ENCODE peak calls at places on chromosomes 7 and 10, in eight cellular contexts. One of them, this sample, is unnamed.

GRCh38 chr7:141700848-141701371 is 1.1 kb downstream of the DENND11 start:
- DNase-seq in GM03348: peak
- DNase-seq in SK-MEL-5: no peak
- DNase-seq in anterior cingulate cortex: no peak
- DNase-seq in coronary artery: no peak
- DNase-seq in Panc1: no peak
- DNase-seq in nephron progenitor cell: peak
- DNase-seq in neural crest cell: no peak
- DNase-seq in this sample: peak

GRCh38 chr10:124928084-124928483 is 13.8 kb upstream of the ZRANB1 start:
- DNase-seq in GM03348: no peak
- DNase-seq in nephron progenitor cell: no peak
- DNase-seq in SK-MEL-5: no peak
- DNase-seq in neural crest cell: no peak
- DNase-seq in Panc1: no peak
- DNase-seq in coronary artery: no peak
- DNase-seq in anterior cingulate cortex: no peak
- DNase-seq in this sample: peak

GRCh38 chr7:10579561-10579960 is 394.1 kb upstream of the PHF14 start:
- DNase-seq in SK-MEL-5: no peak
- DNase-seq in coronary artery: no peak
- DNase-seq in nephron progenitor cell: no peak
- DNase-seq in neural crest cell: no peak
- DNase-seq in Panc1: no peak
- DNase-seq in anterior cingulate cortex: no peak
- DNase-seq in GM03348: no peak
- DNase-seq in this sample: no peak

GRCh38 chr10:103802081-103802480 is 53.3 kb downstream of the SH3PXD2A start:
- DNase-seq in SK-MEL-5: no peak
- DNase-seq in Panc1: no peak
- DNase-seq in neural crest cell: no peak
- DNase-seq in anterior cingulate cortex: no peak
- DNase-seq in nephron progenitor cell: no peak
- DNase-seq in GM03348: no peak
- DNase-seq in coronary artery: no peak
- DNase-seq in this sample: no peak

GRCh38 chr7:128113839-128114238 is 82.6 kb upstream of the LRRC4 start:
- DNase-seq in coronary artery: peak
- DNase-seq in anterior cingulate cortex: no peak
- DNase-seq in SK-MEL-5: no peak
- DNase-seq in Panc1: no peak
- DNase-seq in GM03348: no peak
- DNase-seq in nephron progenitor cell: no peak
- DNase-seq in neural crest cell: no peak
- DNase-seq in this sample: no peak

GRCh38 chr10:477620-478019 is 211.8 kb downstream of the DIP2C start:
- DNase-seq in anterior cingulate cortex: no peak
- DNase-seq in coronary artery: no peak
- DNase-seq in neural crest cell: no peak
- DNase-seq in Panc1: no peak
- DNase-seq in nephron progenitor cell: no peak
- DNase-seq in GM03348: no peak
- DNase-seq in SK-MEL-5: no peak
- DNase-seq in this sample: no peak

GRCh38 chr7:4951903-4952636 is 6.9 kb downstream of the MMD2 start:
- DNase-seq in neural crest cell: no peak
- DNase-seq in GM03348: peak
- DNase-seq in SK-MEL-5: peak
- DNase-seq in nephron progenitor cell: peak
- DNase-seq in coronary artery: no peak
- DNase-seq in anterior cingulate cortex: no peak
- DNase-seq in Panc1: no peak
- DNase-seq in this sample: peak

GRCh38 chr7:69919712-69920111 is 321.4 kb downstream of the AUTS2 start:
- DNase-seq in nephron progenitor cell: no peak
- DNase-seq in Panc1: no peak
- DNase-seq in coronary artery: no peak
- DNase-seq in anterior cingulate cortex: no peak
- DNase-seq in neural crest cell: no peak
- DNase-seq in SK-MEL-5: no peak
- DNase-seq in GM03348: no peak
- DNase-seq in this sample: no peak

GRCh38 chr10:118045842-118046490 is 775 bp downstream of the RAB11FIP2 start:
- DNase-seq in GM03348: peak
- DNase-seq in neural crest cell: no peak
- DNase-seq in Panc1: peak
- DNase-seq in anterior cingulate cortex: peak
- DNase-seq in SK-MEL-5: peak
- DNase-seq in coronary artery: peak
- DNase-seq in nephron progenitor cell: no peak
- DNase-seq in this sample: peak

GRCh38 chr7:1842321-1843221 is 172.5 kb downstream of the ELFN1 start:
- DNase-seq in anterior cingulate cortex: no peak
- DNase-seq in SK-MEL-5: no peak
- DNase-seq in neural crest cell: no peak
- DNase-seq in GM03348: no peak
- DNase-seq in coronary artery: peak
- DNase-seq in nephron progenitor cell: peak
- DNase-seq in Panc1: no peak
- DNase-seq in this sample: peak

GRCh38 chr7:27999829-28000228 is 180.8 kb downstream of the JAZF1 start:
- DNase-seq in neural crest cell: no peak
- DNase-seq in SK-MEL-5: no peak
- DNase-seq in Panc1: no peak
- DNase-seq in anterior cingulate cortex: no peak
- DNase-seq in GM03348: no peak
- DNase-seq in nephron progenitor cell: no peak
- DNase-seq in coronary artery: no peak
- DNase-seq in this sample: no peak

GRCh38 chr10:71193516-71193915 is 18.9 kb upstream of the UNC5B start:
- DNase-seq in Panc1: no peak
- DNase-seq in GM03348: no peak
- DNase-seq in coronary artery: peak
- DNase-seq in SK-MEL-5: no peak
- DNase-seq in neural crest cell: no peak
- DNase-seq in nephron progenitor cell: no peak
- DNase-seq in anterior cingulate cortex: no peak
- DNase-seq in this sample: no peak

GRCh38 chr10:96830511-96831199 is 1.4 kb upstream of the LCOR start:
- DNase-seq in neural crest cell: peak
- DNase-seq in GM03348: peak
- DNase-seq in Panc1: peak
- DNase-seq in nephron progenitor cell: peak
- DNase-seq in coronary artery: no peak
- DNase-seq in anterior cingulate cortex: no peak
- DNase-seq in SK-MEL-5: peak
- DNase-seq in this sample: peak

GRCh38 chr7:115356139-115356746 is 434.3 kb downstream of the MDFIC start:
- DNase-seq in GM03348: peak
- DNase-seq in anterior cingulate cortex: no peak
- DNase-seq in Panc1: no peak
- DNase-seq in neural crest cell: no peak
- DNase-seq in nephron progenitor cell: no peak
- DNase-seq in SK-MEL-5: peak
- DNase-seq in coronary artery: no peak
- DNase-seq in this sample: no peak

GRCh38 chr7:37669818-37670217 is 13.7 kb upstream of the GPR141 start:
- DNase-seq in Panc1: no peak
- DNase-seq in neural crest cell: no peak
- DNase-seq in SK-MEL-5: no peak
- DNase-seq in anterior cingulate cortex: no peak
- DNase-seq in GM03348: no peak
- DNase-seq in coronary artery: no peak
- DNase-seq in nephron progenitor cell: no peak
- DNase-seq in this sample: no peak

GRCh38 chr7:154879629-154880028 is 123.3 kb downstream of the PAXIP1 start:
- DNase-seq in coronary artery: no peak
- DNase-seq in SK-MEL-5: no peak
- DNase-seq in nephron progenitor cell: no peak
- DNase-seq in anterior cingulate cortex: no peak
- DNase-seq in neural crest cell: no peak
- DNase-seq in GM03348: no peak
- DNase-seq in Panc1: no peak
- DNase-seq in this sample: peak

GRCh38 chr10:87038286-87038717 is 18.2 kb downstream of the FAM25A start:
- DNase-seq in GM03348: no peak
- DNase-seq in coronary artery: no peak
- DNase-seq in neural crest cell: no peak
- DNase-seq in anterior cingulate cortex: no peak
- DNase-seq in nephron progenitor cell: no peak
- DNase-seq in SK-MEL-5: no peak
- DNase-seq in Panc1: no peak
- DNase-seq in this sample: no peak

GRCh38 chr10:114405011-114405350 is 679 bp upstream of the AFAP1L2 start:
- DNase-seq in SK-MEL-5: no peak
- DNase-seq in anterior cingulate cortex: no peak
- DNase-seq in neural crest cell: no peak
- DNase-seq in GM03348: no peak
- DNase-seq in Panc1: no peak
- DNase-seq in coronary artery: no peak
- DNase-seq in nephron progenitor cell: no peak
- DNase-seq in this sample: no peak

GRCh38 chr10:46547331-46547880 is 9.1 kb downstream of the GPRIN2 start:
- DNase-seq in coronary artery: peak
- DNase-seq in GM03348: no peak
- DNase-seq in nephron progenitor cell: peak
- DNase-seq in Panc1: no peak
- DNase-seq in anterior cingulate cortex: no peak
- DNase-seq in SK-MEL-5: no peak
- DNase-seq in neural crest cell: no peak
- DNase-seq in this sample: peak

GRCh38 chr7:43113622-43114450 is 1.4 kb downstream of the HECW1 start:
- DNase-seq in nephron progenitor cell: no peak
- DNase-seq in Panc1: no peak
- DNase-seq in neural crest cell: no peak
- DNase-seq in anterior cingulate cortex: no peak
- DNase-seq in coronary artery: no peak
- DNase-seq in SK-MEL-5: no peak
- DNase-seq in GM03348: peak
- DNase-seq in this sample: no peak

GRCh38 chr7:107966701-107967100 is 36.3 kb downstream of the LAMB1 start:
- DNase-seq in GM03348: peak
- DNase-seq in neural crest cell: no peak
- DNase-seq in Panc1: peak
- DNase-seq in anterior cingulate cortex: no peak
- DNase-seq in nephron progenitor cell: no peak
- DNase-seq in coronary artery: no peak
- DNase-seq in SK-MEL-5: peak
- DNase-seq in this sample: peak

GRCh38 chr7:147411011-147411614 is 1179.5 kb upstream of the C7orf33 start:
- DNase-seq in anterior cingulate cortex: no peak
- DNase-seq in neural crest cell: no peak
- DNase-seq in Panc1: no peak
- DNase-seq in GM03348: peak
- DNase-seq in coronary artery: no peak
- DNase-seq in nephron progenitor cell: no peak
- DNase-seq in SK-MEL-5: no peak
- DNase-seq in this sample: no peak

GRCh38 chr7:45180084-45180986 is 22.7 kb downstream of the RAMP3 start:
- DNase-seq in anterior cingulate cortex: no peak
- DNase-seq in GM03348: no peak
- DNase-seq in neural crest cell: no peak
- DNase-seq in nephron progenitor cell: no peak
- DNase-seq in SK-MEL-5: no peak
- DNase-seq in Panc1: no peak
- DNase-seq in coronary artery: peak
- DNase-seq in this sample: peak

GRCh38 chr10:48451969-48452878 is 145.7 kb downstream of the MAPK8 start:
- DNase-seq in SK-MEL-5: no peak
- DNase-seq in anterior cingulate cortex: no peak
- DNase-seq in coronary artery: no peak
- DNase-seq in GM03348: no peak
- DNase-seq in neural crest cell: no peak
- DNase-seq in Panc1: no peak
- DNase-seq in nephron progenitor cell: no peak
- DNase-seq in this sample: peak

GRCh38 chr7:21967500-21968099 is 21.9 kb upstream of the CDCA7L start:
- DNase-seq in neural crest cell: no peak
- DNase-seq in GM03348: no peak
- DNase-seq in SK-MEL-5: no peak
- DNase-seq in anterior cingulate cortex: no peak
- DNase-seq in nephron progenitor cell: no peak
- DNase-seq in coronary artery: no peak
- DNase-seq in Panc1: no peak
- DNase-seq in this sample: no peak

GRCh38 chr7:40799-41750 is 151.3 kb upstream of the FAM20C start:
- DNase-seq in anterior cingulate cortex: no peak
- DNase-seq in SK-MEL-5: no peak
- DNase-seq in Panc1: no peak
- DNase-seq in GM03348: no peak
- DNase-seq in nephron progenitor cell: no peak
- DNase-seq in coronary artery: no peak
- DNase-seq in neural crest cell: peak
- DNase-seq in this sample: peak

GRCh38 chr7:106284516-106285050 is at the start of gene NAMPT:
- DNase-seq in GM03348: peak
- DNase-seq in Panc1: no peak
- DNase-seq in coronary artery: no peak
- DNase-seq in anterior cingulate cortex: no peak
- DNase-seq in nephron progenitor cell: peak
- DNase-seq in neural crest cell: peak
- DNase-seq in SK-MEL-5: peak
- DNase-seq in this sample: no peak

GRCh38 chr10:103278862-103279298 is 1.9 kb downstream of the INA start:
- DNase-seq in GM03348: peak
- DNase-seq in Panc1: no peak
- DNase-seq in coronary artery: no peak
- DNase-seq in anterior cingulate cortex: no peak
- DNase-seq in neural crest cell: peak
- DNase-seq in nephron progenitor cell: peak
- DNase-seq in SK-MEL-5: peak
- DNase-seq in this sample: peak

GRCh38 chr10:44801383-44802327 is 109.5 kb upstream of the TMEM72 start:
- DNase-seq in coronary artery: peak
- DNase-seq in nephron progenitor cell: no peak
- DNase-seq in GM03348: peak
- DNase-seq in Panc1: no peak
- DNase-seq in SK-MEL-5: peak
- DNase-seq in anterior cingulate cortex: no peak
- DNase-seq in neural crest cell: no peak
- DNase-seq in this sample: peak

This sample was measured in osteoblast.